ENCODE peak calls at places on chromosome 6, in six cellular contexts. S is K562, I is HepG2, T is GM12878, L is HCT116, Q is SK-N-SH. V is an unnamed sample.
A peak's percentile ranks its signal among the peaks of the same experiment; 100 is the strongest.

GRCh38 chr6:100808638-100809275 is 72.4 kb downstream of the ASCC3 start:
- DNase-seq in I (no peak), T (no peak), L (no peak), Q (no peak), S (no peak), V (no peak)

GRCh38 chr6:134921980-134922313 is 28.0 kb downstream of the ALDH8A1 start:
- DNase-seq in L (no peak), Q (no peak), I (no peak), S (no peak), T (no peak), V (no peak)

GRCh38 chr6:39901116-39901655 is 33.1 kb downstream of the MOCS1 start:
- DNase-seq in L (no peak), T (no peak), S (no peak), Q (no peak), I (no peak), V (no peak)

GRCh38 chr6:17865798-17866725 is 121.4 kb downstream of the KIF13A start:
- DNase-seq in I (peak; percentile 53), L (peak; percentile 98), Q (no peak), T (no peak), S (no peak), V (peak; percentile 31)

GRCh38 chr6:130233332-130233731 is 10.6 kb upstream of the SAMD3 start:
- DNase-seq in T (no peak), Q (no peak), I (no peak), S (no peak), L (no peak), V (no peak)

GRCh38 chr6:5645275-5645674 is 361.4 kb downstream of the NRN1 start:
- DNase-seq in Q (peak; percentile 49), T (no peak), S (no peak), I (no peak), L (no peak), V (peak; percentile 20)

GRCh38 chr6:26159417-26160273 is 72.4 kb downstream of the HFE start:
- DNase-seq in I (no peak), L (no peak), Q (no peak), S (no peak), T (peak; percentile 45), V (peak; percentile 37)

GRCh38 chr6:147740326-147740725 is 231.8 kb downstream of the SAMD5 start:
- DNase-seq in T (no peak), S (no peak), Q (no peak), I (no peak), L (no peak), V (no peak)

GRCh38 chr6:18823782-18824386 is 436.7 kb downstream of the RNF144B start:
- DNase-seq in L (peak; percentile 74), S (peak; percentile 61), I (peak; percentile 33), Q (peak; percentile 3), T (no peak), V (no peak)

GRCh38 chr6:34341481-34341971 is 50.9 kb downstream of the NUDT3 start:
- DNase-seq in Q (no peak), L (no peak), I (no peak), T (no peak), S (no peak), V (no peak)

GRCh38 chr6:4804095-4804494 is 27.9 kb downstream of the CDYL start:
- DNase-seq in S (no peak), L (no peak), Q (no peak), T (no peak), I (peak; percentile 34), V (no peak)

GRCh38 chr6:106258726-106259125 is 66.8 kb downstream of the ATG5 start:
- DNase-seq in T (no peak), I (no peak), S (no peak), L (no peak), Q (no peak), V (no peak)

GRCh38 chr6:49543087-49543858 is 7.2 kb upstream of the C6orf141 start:
- DNase-seq in T (no peak), I (no peak), Q (no peak), S (no peak), L (no peak), V (peak; percentile 68)

GRCh38 chr6:20479075-20479871 is 55.0 kb upstream of the CDKAL1 start:
- DNase-seq in I (no peak), S (no peak), T (no peak), L (no peak), Q (peak; percentile 28), V (no peak)

GRCh38 chr6:116280161-116280959 is 630 bp upstream of the TSPYL1 start:
- DNase-seq in T (no peak), Q (no peak), L (no peak), I (no peak), S (no peak), V (no peak)

GRCh38 chr6:78867020-78867369 is 356 bp upstream of the IRAK1BP1 start:
- DNase-seq in I (no peak), L (no peak), Q (no peak), T (no peak), S (no peak), V (no peak)

GRCh38 chr6:1908784-1909183 is 299.1 kb downstream of the FOXC1 start:
- DNase-seq in I (no peak), Q (no peak), T (no peak), L (no peak), S (no peak), V (no peak)

GRCh38 chr6:114862809-114863208 is 520.0 kb upstream of the HS3ST5 start:
- DNase-seq in T (no peak), L (no peak), Q (no peak), I (no peak), S (no peak), V (no peak)

GRCh38 chr6:30101939-30102700 is 10.8 kb downstream of the TRIM31 start:
- DNase-seq in Q (peak; percentile 89), S (peak; percentile 95), I (peak; percentile 90), T (no peak), L (peak; percentile 74), V (peak; percentile 90)

GRCh38 chr6:827431-827830 is 134.5 kb upstream of the EXOC2 start:
- DNase-seq in I (no peak), L (no peak), Q (no peak), T (peak; percentile 23), S (no peak), V (no peak)

GRCh38 chr6:129890164-129890563 is 29.0 kb upstream of the TMEM244 start:
- DNase-seq in L (no peak), T (no peak), I (no peak), S (no peak), Q (no peak), V (no peak)

GRCh38 chr6:35370124-35370741 is 27.9 kb downstream of the PPARD start:
- DNase-seq in I (peak; percentile 65), S (no peak), Q (no peak), L (peak; percentile 73), T (no peak), V (no peak)

GRCh38 chr6:133587841-133588240 is 301.1 kb upstream of the TCF21 start:
- DNase-seq in Q (no peak), I (no peak), T (no peak), S (no peak), L (no peak), V (no peak)

GRCh38 chr6:37123957-37124729 is 45.8 kb upstream of the PIM1 start:
- DNase-seq in S (no peak), I (no peak), L (no peak), Q (no peak), T (no peak), V (no peak)

GRCh38 chr6:37119387-37119886 is 50.5 kb upstream of the PIM1 start:
- DNase-seq in S (no peak), I (no peak), L (no peak), T (no peak), Q (no peak), V (no peak)

GRCh38 chr6:37125779-37126553 is 44.0 kb upstream of the PIM1 start:
- DNase-seq in T (no peak), Q (no peak), S (no peak), L (no peak), I (peak; percentile 75), V (no peak)

GRCh38 chr6:37126554-37126906 is 43.4 kb upstream of the PIM1 start:
- DNase-seq in S (peak; percentile 49), I (no peak), L (no peak), T (no peak), Q (no peak), V (no peak)

GRCh38 chr6:37122861-37123260 is 47.1 kb upstream of the PIM1 start:
- DNase-seq in L (no peak), S (no peak), Q (no peak), I (no peak), T (no peak), V (no peak)
- TF ChIP-seq JUND in L (no peak), S (no peak), Q (no peak), I (no peak), T (no peak), V (no peak)

DNA sequence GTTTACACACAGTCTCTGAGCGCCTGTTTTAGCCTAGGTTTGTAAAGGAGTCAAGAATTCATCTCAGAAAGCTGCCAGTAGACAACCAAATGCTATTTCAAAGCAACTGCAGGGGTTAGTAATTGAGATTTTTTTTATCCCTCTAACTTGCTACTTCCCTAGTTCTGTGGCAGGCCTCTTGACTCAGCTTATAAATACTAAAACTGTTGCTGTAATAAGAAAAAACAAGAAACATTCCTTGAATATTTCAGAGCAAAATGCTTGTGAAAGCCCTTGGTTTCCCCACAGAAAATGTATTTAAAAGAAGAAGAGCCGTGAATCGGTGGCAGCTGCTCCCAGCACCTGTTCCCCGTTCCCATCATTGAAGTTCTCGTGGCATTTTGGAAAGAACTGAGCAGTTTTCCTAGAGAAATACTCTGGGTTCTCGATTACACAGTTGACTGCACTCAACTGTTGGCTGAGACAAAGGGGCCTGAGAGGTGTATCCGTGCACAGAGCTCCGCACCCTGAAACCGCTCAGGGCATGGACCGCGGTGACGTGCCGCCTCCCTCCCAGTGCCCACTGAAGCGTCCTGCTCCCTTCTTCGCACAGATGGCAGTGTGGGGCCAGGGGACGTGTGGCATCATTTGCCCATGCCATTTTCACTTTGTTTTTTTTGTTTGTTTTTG is 20.9 kb downstream of the DLL1 start:
- DNase-seq in L (no peak), S (no peak), I (no peak), T (no peak), Q (no peak), V (no peak)
- TF ChIP-seq JUND in L (no peak), S (no peak), I (no peak), T (no peak), Q (no peak), V (no peak)

DNA sequence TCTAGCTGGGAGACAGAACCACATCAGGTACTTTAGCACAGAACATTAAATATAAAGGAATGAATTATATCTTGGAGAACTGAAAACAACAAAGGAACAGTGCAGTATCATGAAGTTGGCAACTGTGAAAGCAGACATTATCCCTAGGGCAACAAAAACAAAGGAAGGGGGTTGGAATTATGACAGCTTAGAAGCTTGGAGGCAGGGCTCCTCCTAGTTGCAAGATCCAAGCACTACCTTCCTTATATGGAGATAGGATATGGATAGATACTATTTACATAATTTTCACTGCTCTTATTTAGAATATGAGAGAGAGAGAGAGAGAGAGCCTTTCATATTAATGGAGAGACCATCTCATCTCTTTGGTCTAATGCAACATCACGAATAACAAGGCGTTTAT is 27.0 kb downstream of the TMEM14A start:
- DNase-seq in L (no peak), T (no peak), I (no peak), S (no peak), Q (peak; percentile 6), V (no peak)
- TF ChIP-seq JUND in L (no peak), T (no peak), I (no peak), S (no peak), Q (no peak), V (no peak)

GRCh38 chr6:44451803-44452690 is 64.5 kb downstream of the CDC5L start:
- DNase-seq in T (no peak), S (no peak), I (no peak), Q (no peak), L (no peak), V (no peak)
- TF ChIP-seq JUND in T (no peak), S (no peak), I (no peak), Q (no peak), L (no peak), V (no peak)

GRCh38 chr6:158905277-158905676 is 86.1 kb upstream of the EZR start:
- DNase-seq in I (no peak), Q (no peak), L (peak; percentile 47), S (peak; percentile 42), T (no peak), V (no peak)
- TF ChIP-seq JUND in I (no peak), Q (no peak), L (no peak), S (no peak), T (no peak), V (no peak)